ENCODE peak calls at places on chromosome 4, in four cellular contexts. Z is SK-N-SH, A is HCT116, C is K562. X is an unnamed sample.

GRCh38 chr4:85741921-85742591 is 267.1 kb downstream of the ARHGAP24 start:
- DNase-seq in C (peak; percentile 64), Z (peak; percentile 37), A (no peak), X (peak; percentile 2)

GRCh38 chr4:108466936-108467902 is 153.2 kb upstream of the RPL34 start:
- DNase-seq in Z (no peak), A (peak; percentile 6), C (peak; percentile 47), X (no peak)

GRCh38 chr4:87035881-87036509 is 101.2 kb downstream of the AFF1 start:
- DNase-seq in C (no peak), A (no peak), Z (no peak), X (no peak)

GRCh38 chr4:81214518-81215218 is 354 bp downstream of the PRKG2 start:
- DNase-seq in Z (peak; percentile 11), A (no peak), C (no peak), X (no peak)

GRCh38 chr4:156593464-156593863 is 378.1 kb downstream of the PDGFC start:
- DNase-seq in A (no peak), Z (no peak), C (no peak), X (no peak)

GRCh38 chr4:103429283-103429682 is 231.1 kb upstream of the CENPE start:
- DNase-seq in A (peak; percentile 38), Z (peak; percentile 11), C (peak; percentile 2), X (no peak)

GRCh38 chr4:7226993-7227392 is 34.7 kb downstream of the SORCS2 start:
- DNase-seq in Z (peak; percentile 70), C (no peak), A (no peak), X (no peak)

GRCh38 chr4:4820264-4820663 is 39.2 kb upstream of the MSX1 start:
- DNase-seq in C (no peak), Z (peak; percentile 78), A (no peak), X (no peak)

GRCh38 chr4:105472871-105473339 is 957 bp downstream of the PPA2 start:
- DNase-seq in C (no peak), Z (peak; percentile 40), A (no peak), X (no peak)

GRCh38 chr4:23835814-23836478 is 53.9 kb downstream of the PPARGC1A start:
- DNase-seq in A (no peak), Z (no peak), C (no peak), X (no peak)

GRCh38 chr4:173334891-173335754 is 965 bp upstream of the HMGB2 start:
- DNase-seq in Z (peak; percentile 92), C (peak; percentile 94), A (peak; percentile 79), X (peak; percentile 64)

GRCh38 chr4:26009502-26009901 is 95.5 kb downstream of the SMIM20 start:
- DNase-seq in A (no peak), Z (no peak), C (no peak), X (no peak)

GRCh38 chr4:38163216-38164006 is 203.2 kb downstream of the PTTG2 start:
- DNase-seq in Z (no peak), C (no peak), A (no peak), X (no peak)

GRCh38 chr4:121370729-121371325 is 10.0 kb downstream of the QRFPR start:
- DNase-seq in Z (peak; percentile 26), C (peak; percentile 43), A (peak; percentile 40), X (peak; percentile 39)

GRCh38 chr4:110059556-110060191 is 138.7 kb downstream of the ELOVL6 start:
- DNase-seq in C (no peak), Z (no peak), A (no peak), X (no peak)

GRCh38 chr4:7719354-7720174 is 220.1 kb downstream of the AFAP1 start:
- DNase-seq in A (no peak), C (peak; percentile 58), Z (peak; percentile 96), X (peak; percentile 23)

GRCh38 chr4:187370918-187371317 is 624.7 kb upstream of the ZFP42 start:
- DNase-seq in A (no peak), C (no peak), Z (no peak), X (no peak)

GRCh38 chr4:130238121-130238520 is 1142.2 kb downstream of the C4orf33 start:
- DNase-seq in Z (no peak), C (no peak), A (no peak), X (peak; percentile 16)

GRCh38 chr4:86496094-86497060 is 97.7 kb upstream of the PTPN13 start:
- DNase-seq in C (peak; percentile 38), A (peak; percentile 35), Z (peak; percentile 52), X (peak; percentile 37)

GRCh38 chr4:102411416-102411815 is 66.1 kb upstream of the SLC39A8 start:
- DNase-seq in C (no peak), Z (no peak), A (no peak), X (no peak)

GRCh38 chr4:140326395-140326993 is 47.0 kb upstream of the SCOC start:
- DNase-seq in Z (peak; percentile 54), A (peak; percentile 33), C (peak; percentile 19), X (peak; percentile 30)

GRCh38 chr4:4625488-4625887 is 83.6 kb upstream of the STX18 start:
- DNase-seq in C (no peak), Z (no peak), A (no peak), X (peak; percentile 20)

GRCh38 chr4:177413092-177413491 is 29.1 kb downstream of the AGA start:
- DNase-seq in A (no peak), C (no peak), Z (no peak), X (no peak)

GRCh38 chr4:107801766-107802211 is 22.9 kb upstream of the SGMS2 start:
- DNase-seq in A (no peak), C (no peak), Z (no peak), X (no peak)

GRCh38 chr4:78659264-78659663 is 107.7 kb downstream of the ANXA3 start:
- DNase-seq in A (no peak), C (no peak), Z (no peak), X (no peak)

GRCh38 chr4:94558392-94558920 is 106.7 kb downstream of the PDLIM5 start:
- DNase-seq in Z (no peak), C (no peak), A (no peak), X (no peak)

GRCh38 chr4:139279723-139280620 is at the start of gene MGARP:
- DNase-seq in C (no peak), Z (peak; percentile 66), A (no peak), X (no peak)

GRCh38 chr4:133920236-133920635 is 281.4 kb downstream of the PABPC4L start:
- DNase-seq in Z (no peak), A (no peak), C (no peak), X (no peak)

GRCh38 chr4:141347738-141348524 is 127.2 kb downstream of the ZNF330 start:
- DNase-seq in Z (no peak), A (no peak), C (no peak), X (no peak)

GRCh38 chr4:153140294-153140693 is 63.9 kb upstream of the TRIM2 start:
- DNase-seq in A (no peak), Z (no peak), C (no peak), X (no peak)

GRCh38 chr4:95508421-95508820 is 40.4 kb downstream of the UNC5C start:
- DNase-seq in A (peak; percentile 57), C (no peak), Z (no peak), X (no peak)

GRCh38 chr4:152634110-152634760 is 45.6 kb downstream of the TMEM154 start:
- DNase-seq in A (no peak), Z (no peak), C (no peak), X (no peak)

GRCh38 chr4:122577808-122578781 is 42.8 kb downstream of the IL21 start:
- DNase-seq in A (peak; percentile 48), Z (peak; percentile 50), C (peak; percentile 70), X (peak; percentile 24)

GRCh38 chr4:1260418-1261106 is 11.6 kb upstream of the CTBP1 start:
- DNase-seq in C (no peak), Z (no peak), A (no peak), X (peak; percentile 35)
- TF ChIP-seq JUND in C (no peak), Z (no peak), A (no peak), X (no peak)

GRCh38 chr4:185194924-185195632 is 8.7 kb downstream of the CFAP97 start:
- DNase-seq in C (no peak), Z (no peak), A (no peak), X (no peak)

GRCh38 chr4:185192059-185192458 is 11.7 kb downstream of the CFAP97 start:
- DNase-seq in A (no peak), C (no peak), Z (no peak), X (no peak)

GRCh38 chr4:185186769-185187168 is 17.0 kb downstream of the CFAP97 start:
- DNase-seq in C (no peak), Z (no peak), A (no peak), X (no peak)

DNA sequence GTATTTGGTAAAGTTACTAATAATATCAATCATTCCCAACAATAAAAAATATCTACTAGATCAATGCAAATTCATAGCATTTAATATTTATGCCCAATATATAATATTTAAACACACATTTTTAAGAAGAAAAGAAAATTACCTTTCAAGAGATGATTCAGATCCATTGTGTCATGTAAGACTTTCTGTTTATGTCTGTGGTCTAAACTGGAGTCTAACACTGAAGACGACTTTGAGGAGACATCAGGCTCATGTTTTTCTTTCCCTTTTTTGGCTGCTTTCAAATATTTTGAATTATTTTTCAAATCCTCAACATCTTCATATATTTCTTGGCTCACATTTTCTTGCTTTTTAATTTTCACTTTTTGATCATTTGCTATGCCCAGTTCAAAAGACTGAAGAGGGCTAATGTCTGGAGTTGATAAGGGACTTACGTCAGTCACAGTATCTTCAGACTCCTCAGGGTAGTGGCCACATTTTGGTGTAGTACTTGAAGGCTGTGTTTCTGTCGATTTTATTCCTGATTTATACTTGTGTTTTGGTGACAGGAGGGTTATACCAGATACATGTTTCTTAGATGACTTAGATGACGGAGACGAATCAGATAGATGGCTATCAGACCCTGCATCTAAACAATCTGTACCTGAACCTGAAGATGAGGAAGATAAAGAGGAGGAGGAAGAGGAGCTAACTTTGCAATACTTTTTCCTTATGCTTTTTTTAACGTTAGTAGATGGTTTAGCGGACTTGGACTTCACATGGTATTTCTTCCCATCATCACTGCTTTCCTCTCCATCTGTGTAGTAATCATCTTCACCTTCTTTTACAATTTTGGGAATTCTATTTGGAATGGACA is 13.6 kb downstream of the CFAP97 start:
- DNase-seq in C (peak; percentile 35), Z (no peak), A (no peak), X (no peak)
- TF ChIP-seq JUND in C (peak; percentile 23), Z (no peak), A (no peak), X (no peak)

GRCh38 chr4:2047031-2047660 is 12.0 kb upstream of the NAT8L start:
- DNase-seq in C (no peak), A (no peak), Z (peak; percentile 51), X (no peak)
- TF ChIP-seq JUND in C (no peak), A (no peak), Z (no peak), X (no peak)

DNA sequence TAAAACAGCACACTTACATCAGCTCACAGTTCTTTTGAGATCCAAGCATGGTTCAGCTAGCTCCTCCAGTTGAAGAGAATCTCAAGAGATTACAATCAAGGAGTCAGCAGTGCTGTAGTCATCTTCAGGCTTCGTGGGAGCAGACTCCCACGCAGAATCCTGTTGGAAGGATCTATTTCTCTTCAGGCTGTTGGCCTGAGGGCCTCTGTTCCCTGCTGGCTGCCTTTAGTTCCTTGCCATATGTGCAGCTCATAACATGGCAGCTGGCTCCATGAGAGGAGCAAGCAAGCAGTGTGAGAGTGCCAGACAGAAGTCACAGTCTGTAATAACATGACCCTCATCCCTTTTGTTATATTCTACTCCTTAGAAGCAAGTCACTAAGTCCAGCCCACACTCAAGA is 168.6 kb downstream of the COX18 start:
- DNase-seq in A (no peak), C (peak; percentile 19), Z (no peak), X (no peak)
- TF ChIP-seq JUND in A (no peak), C (no peak), Z (no peak), X (no peak)

X was measured in T47D.